ENCODE peak calls at places on chromosomes 7 and 10, in seven cellular contexts. H is activated CD8-positive, alpha-beta memory T cell treated with anti-CD3 and anti-CD28 coated beads for 4 hours; W is left cardiac atrium; Y is HCEC 1CT; X is glomerular endothelial cell; L is naive thymus-derived CD8-positive, alpha-beta T cell; P is left ventricle myocardium inferior. R is an unnamed sample.

GRCh38 chr7:14085901-14086300 is 96.4 kb upstream of the ETV1 start:
- DNase-seq in X (no peak), Y (no peak), H (no peak), P (no peak), L (no peak), W (no peak), R (peak; percentile 12)

GRCh38 chr7:29217112-29217511 is 22.5 kb downstream of the CHN2 start:
- DNase-seq in P (no peak), L (no peak), W (no peak), Y (no peak), X (no peak), H (no peak), R (no peak)

GRCh38 chr7:27112960-27113949 is 10.8 kb upstream of the HOXA2 start:
- DNase-seq in H (no peak), P (no peak), Y (peak; percentile 89), W (no peak), L (no peak), X (no peak), R (peak; percentile 83)

GRCh38 chr10:86163522-86164215 is 202.9 kb downstream of the GRID1 start:
- DNase-seq in H (no peak), P (no peak), X (no peak), Y (no peak), L (no peak), W (no peak), R (no peak)

GRCh38 chr7:81031996-81032395 is 113.1 kb upstream of the SEMA3C start:
- DNase-seq in X (no peak), P (no peak), H (no peak), L (no peak), W (no peak), Y (no peak), R (no peak)

GRCh38 chr7:50339990-50340500 is 35.5 kb downstream of the IKZF1 start:
- DNase-seq in Y (no peak), L (peak; percentile 60), P (no peak), X (no peak), W (no peak), H (no peak), R (no peak)

GRCh38 chr7:135575296-135575695 is 17.6 kb downstream of the NUP205 start:
- DNase-seq in W (no peak), H (no peak), X (no peak), Y (no peak), L (no peak), P (no peak), R (no peak)

GRCh38 chr7:13724631-13725566 is 264.6 kb downstream of the ETV1 start:
- DNase-seq in H (no peak), P (no peak), W (no peak), Y (no peak), X (no peak), L (no peak), R (no peak)

GRCh38 chr7:105648561-105649401 is 67.5 kb upstream of the EFCAB10 start:
- DNase-seq in Y (no peak), P (no peak), W (no peak), H (no peak), L (no peak), X (no peak), R (no peak)

GRCh38 chr7:143003393-143004051 is 23.4 kb downstream of the OR9A2 start:
- DNase-seq in L (peak; percentile 40), H (no peak), X (no peak), P (no peak), W (no peak), Y (peak; percentile 56), R (peak; percentile 52)

GRCh38 chr7:96968981-96969380 is 36.4 kb upstream of the DLX6 start:
- DNase-seq in W (no peak), H (no peak), P (no peak), L (no peak), Y (no peak), X (no peak), R (no peak)

GRCh38 chr10:22414146-22414545 is 68.8 kb downstream of the SPAG6 start:
- DNase-seq in X (no peak), L (no peak), Y (no peak), H (no peak), W (no peak), P (no peak), R (no peak)

GRCh38 chr10:123974406-123974805 is 82.8 kb upstream of the CPXM2 start:
- DNase-seq in Y (peak; percentile 10), H (no peak), X (no peak), L (no peak), W (no peak), P (no peak), R (peak; percentile 83)

GRCh38 chr10:119421887-119422684 is 120.4 kb downstream of the RGS10 start:
- DNase-seq in X (no peak), Y (no peak), W (no peak), L (no peak), H (no peak), P (peak; percentile 65), R (peak; percentile 81)

GRCh38 chr10:7283246-7283645 is 127.6 kb downstream of the SFMBT2 start:
- DNase-seq in Y (no peak), P (no peak), L (no peak), X (no peak), H (no peak), W (no peak), R (no peak)

GRCh38 chr10:71431945-71432905 is 35.5 kb downstream of the CDH23 start:
- DNase-seq in Y (no peak), P (no peak), W (no peak), X (no peak), L (peak; percentile 11), H (no peak), R (no peak)

GRCh38 chr10:93542358-93542791 is 24.1 kb upstream of the FFAR4 start:
- DNase-seq in X (no peak), H (no peak), W (peak; percentile 74), L (no peak), Y (peak; percentile 12), P (peak; percentile 71), R (peak; percentile 56)

R was measured in LHCN-M2.